ENCODE peak calls at places on chromosomes 5 and 9, in nine cellular contexts. H, O, B, V, J, F, D, N and A are unnamed samples.

GRCh38 chr5:127216143-127216542 is 74.5 kb upstream of the MEGF10 start:
- DNase-seq in B (no peak), V (no peak), N (no peak), D (no peak), O (no peak), F (no peak), H (no peak), J (no peak), A (no peak)

GRCh38 chr9:115855458-115856133 is 298.0 kb upstream of the PAPPA start:
- DNase-seq in B (no peak), J (no peak), V (peak), N (no peak), O (no peak), D (peak), F (peak), H (peak), A (no peak)

GRCh38 chr9:128422783-128423150 is 2.1 kb downstream of the CERCAM start:
- DNase-seq in F (no peak), N (no peak), J (no peak), V (no peak), D (no peak), H (no peak), B (no peak), O (no peak), A (no peak)

GRCh38 chr5:23221838-23222237 is 285.6 kb upstream of the PRDM9 start:
- DNase-seq in V (no peak), N (no peak), H (no peak), D (no peak), J (no peak), O (no peak), F (no peak), B (no peak), A (no peak)

GRCh38 chr9:113331780-113332179 is 8.3 kb downstream of the WDR31 start:
- DNase-seq in J (no peak), N (no peak), H (no peak), D (no peak), B (no peak), V (no peak), F (no peak), O (no peak), A (no peak)

GRCh38 chr5:172686111-172686510 is 45.0 kb downstream of the NEURL1B start:
- DNase-seq in V (no peak), N (peak), F (peak), B (no peak), J (no peak), D (no peak), H (peak), O (no peak), A (no peak)

GRCh38 chr9:84303061-84303460 is 37.5 kb downstream of the SLC28A3 start:
- DNase-seq in F (no peak), B (no peak), N (no peak), O (no peak), V (no peak), H (no peak), J (no peak), D (no peak), A (no peak)

GRCh38 chr9:112034216-112034611 is 137.6 kb downstream of the UGCG start:
- DNase-seq in F (peak), N (no peak), V (no peak), J (no peak), B (no peak), D (no peak), O (no peak), H (no peak), A (no peak)

GRCh38 chr9:106976772-106977171 is 113.8 kb downstream of the ZNF462 start:
- DNase-seq in H (no peak), N (no peak), B (no peak), D (no peak), J (no peak), F (no peak), O (no peak), V (no peak), A (no peak)

GRCh38 chr5:98768160-98769005 is 5.1 kb upstream of the RGMB start:
- DNase-seq in B (no peak), F (peak), N (peak), O (no peak), V (peak), J (peak), D (peak), H (peak), A (peak)

GRCh38 chr5:178304761-178305645 is 72.4 kb upstream of the PHYKPL start:
- DNase-seq in B (no peak), H (no peak), V (no peak), O (no peak), F (no peak), N (no peak), J (no peak), D (no peak), A (peak)

GRCh38 chr5:73818357-73818756 is 192.4 kb downstream of the ARHGEF28 start:
- DNase-seq in V (peak), O (no peak), B (no peak), H (peak), J (no peak), D (no peak), N (no peak), F (peak), A (no peak)

GRCh38 chr5:73820321-73820720 is 194.3 kb downstream of the ARHGEF28 start:
- DNase-seq in D (no peak), O (no peak), B (no peak), V (no peak), F (no peak), H (no peak), N (no peak), J (no peak), A (no peak)

GRCh38 chr5:73815631-73816030 is 189.6 kb downstream of the ARHGEF28 start:
- DNase-seq in N (no peak), O (no peak), J (no peak), B (no peak), H (no peak), D (no peak), V (no peak), F (peak), A (no peak)

GRCh38 chr5:73814234-73814846 is 188.3 kb downstream of the ARHGEF28 start:
- DNase-seq in H (no peak), V (no peak), D (no peak), N (no peak), O (no peak), J (no peak), F (no peak), B (no peak), A (no peak)

GRCh38 chr5:73816656-73817420 is 190.8 kb downstream of the ARHGEF28 start:
- DNase-seq in J (no peak), F (peak), N (no peak), H (peak), D (no peak), V (peak), O (no peak), B (no peak), A (no peak)
- H3K4me3 ChIP-seq in J (no peak), F (no peak), N (no peak), H (no peak), D (no peak), V (no peak), O (no peak), B (no peak), A (no peak)

GRCh38 chr5:154196955-154197652 is 6.6 kb downstream of the GALNT10 start:
- DNase-seq in B (no peak), V (peak), O (no peak), J (peak), N (no peak), D (peak), H (peak), F (peak), A (no peak)
- TF ChIP-seq CTCF in B (no peak), V (peak), O (peak), J (peak), N (peak), D (peak), H (peak), F (peak), A (no peak)

GRCh38 chr5:34686762-34687268 is 30.7 kb downstream of the RAI14 start:
- DNase-seq in F (peak), O (peak), B (no peak), J (peak), H (peak), V (peak), N (peak), D (no peak), A (peak)
- H3K27ac ChIP-seq in F (peak), O (peak), B (peak), J (peak), H (peak), V (peak), N (no peak), D (peak), A (no peak)

GRCh38 chr5:146249801-146250200 is 46.4 kb downstream of the RBM27 start:
- DNase-seq in J (no peak), O (no peak), B (no peak), N (no peak), D (no peak), H (no peak), F (no peak), V (no peak), A (no peak)
- H3K4me3 ChIP-seq in J (no peak), O (no peak), B (no peak), N (no peak), D (no peak), H (no peak), F (no peak), V (no peak), A (no peak)